ENCODE peak calls at places on chromosomes 2 and 18, in five cellular contexts. S is Panc1; B is lower lobe of right lung; D is stimulated activated naive CD8-positive, alpha-beta T cell treated with anti-CD3 and anti-CD28 coated beads, Interleukin-15, amount 100 ng/mL, for 72 hours; A is sciatic nerve. N is an unnamed sample.
A peak's percentile ranks its signal among the peaks of the same experiment; 100 is the strongest.

GRCh38 chr2:239889641-239890055 is 135.5 kb downstream of the NDUFA10 start:
- ATAC-seq in D (no peak), A (peak; percentile 92), B (peak; percentile 58), S (no peak), N (no peak)

GRCh38 chr2:10344105-10345066 is 41.7 kb downstream of the HPCAL1 start:
- ATAC-seq in D (peak; percentile 52), B (no peak), A (peak; percentile 52), S (peak; percentile 29), N (peak; percentile 91)

GRCh38 chr18:39946623-39947061 is 2008.4 kb upstream of the PIK3C3 start:
- ATAC-seq in B (peak; percentile 55), A (no peak), D (no peak), S (no peak), N (no peak)

GRCh38 chr2:50125230-50125629 is 906.7 kb downstream of the NRXN1 start:
- ATAC-seq in D (no peak), B (no peak), A (no peak), S (no peak), N (no peak)

GRCh38 chr2:105734762-105735538 is 9.8 kb upstream of the NCK2 start:
- ATAC-seq in A (no peak), B (no peak), S (no peak), D (no peak), N (no peak)

GRCh38 chr2:810397-810796 is 133.2 kb upstream of the TMEM18 start:
- ATAC-seq in S (no peak), B (no peak), D (no peak), A (no peak), N (no peak)

GRCh38 chr2:69594341-69594740 is 49.2 kb downstream of the AAK1 start:
- ATAC-seq in A (no peak), S (no peak), D (no peak), B (no peak), N (no peak)

GRCh38 chr2:160967523-160967922 is 192.7 kb upstream of the TANK start:
- ATAC-seq in S (no peak), B (no peak), A (no peak), D (no peak), N (no peak)

GRCh38 chr2:64626146-64626809 is 27.4 kb downstream of the SERTAD2 start:
- ATAC-seq in S (no peak), D (no peak), B (no peak), A (no peak), N (no peak)

GRCh38 chr2:101821828-101822458 is 124.4 kb downstream of the MAP4K4 start:
- ATAC-seq in B (no peak), D (no peak), S (peak; percentile 83), A (no peak), N (no peak)

GRCh38 chr2:219698684-219699439 is 71.4 kb downstream of the SLC4A3 start:
- ATAC-seq in A (peak; percentile 55), D (no peak), S (no peak), B (no peak), N (no peak)

GRCh38 chr2:102172749-102173148 is 14.1 kb upstream of the IL1RL2 start:
- ATAC-seq in S (no peak), D (no peak), A (no peak), B (no peak), N (no peak)

GRCh38 chr2:106863387-106863786 is 22.6 kb downstream of the ST6GAL2 start:
- ATAC-seq in A (no peak), S (no peak), D (no peak), B (peak; percentile 35), N (peak; percentile 66)

GRCh38 chr2:144217853-144218633 is 301.9 kb downstream of the ZEB2 start:
- ATAC-seq in A (no peak), D (no peak), S (no peak), B (no peak), N (no peak)